ENCODE peak calls at places on chromosomes 7 and 10, in five cellular contexts. X is SJSA1; F is GM23248; N is CD4-positive, alpha-beta memory T cell; D is left ventricle myocardium inferior. C is an unnamed sample.

GRCh38 chr7:51251292-51251691 is 65.3 kb downstream of the COBL start:
- DNase-seq in X (no peak), F (no peak), N (no peak), D (no peak), C (no peak)

GRCh38 chr10:122565766-122566206 is 5.2 kb downstream of the DMBT1 start:
- DNase-seq in X (no peak), F (peak; percentile 84), N (peak; percentile 60), D (peak; percentile 77), C (peak; percentile 92)

GRCh38 chr7:74289660-74290589 is 718 bp downstream of the CLIP2 start:
- DNase-seq in X (peak; percentile 59), F (peak; percentile 84), N (peak; percentile 61), D (peak; percentile 33), C (peak; percentile 80)

GRCh38 chr10:76040107-76040829 is 608.8 kb downstream of the LRMDA start:
- DNase-seq in X (no peak), F (no peak), N (no peak), D (no peak), C (no peak)

GRCh38 chr10:32159264-32159663 is 103.0 kb upstream of the KIF5B start:
- DNase-seq in X (no peak), F (no peak), N (no peak), D (no peak), C (no peak)

GRCh38 chr10:99292159-99292558 is 37.0 kb upstream of the CNNM1 start:
- DNase-seq in X (peak; percentile 51), F (peak; percentile 91), N (no peak), D (no peak), C (no peak)

GRCh38 chr10:132904814-132905649 is 37.3 kb downstream of the CFAP46 start:
- DNase-seq in X (no peak), F (no peak), N (no peak), D (no peak), C (no peak)

GRCh38 chr7:122299624-122299934 is 5.0 kb downstream of the FEZF1 start:
- DNase-seq in X (no peak), F (no peak), N (no peak), D (no peak), C (no peak)

GRCh38 chr7:75994388-75995051 is at the start of gene TMEM120A:
- DNase-seq in X (peak; percentile 97), F (peak; percentile 98), N (peak; percentile 91), D (peak; percentile 98), C (peak; percentile 98)

GRCh38 chr7:149449897-149450296 is 11.0 kb downstream of the ZNF777 start:
- DNase-seq in X (no peak), F (no peak), N (no peak), D (no peak), C (no peak)

GRCh38 chr7:155858521-155859061 is 46.3 kb upstream of the SHH start:
- DNase-seq in X (peak; percentile 11), F (peak; percentile 33), N (no peak), D (no peak), C (no peak)

GRCh38 chr7:151591866-151592265 is 72.2 kb upstream of the RHEB start:
- DNase-seq in X (no peak), F (no peak), N (no peak), D (no peak), C (no peak)

GRCh38 chr7:100720645-100721504 is 607 bp downstream of the EPO start:
- DNase-seq in X (no peak), F (peak; percentile 16), N (no peak), D (no peak), C (no peak)

GRCh38 chr7:47394751-47395252 is 187.1 kb downstream of the TNS3 start:
- DNase-seq in X (no peak), F (no peak), N (no peak), D (no peak), C (no peak)

GRCh38 chr7:35257251-35258124 is 3.6 kb upstream of the TBX20 start:
- DNase-seq in X (no peak), F (no peak), N (no peak), D (peak; percentile 60), C (no peak)

GRCh38 chr7:146514304-146514703 is 397.7 kb downstream of the CNTNAP2 start:
- DNase-seq in X (no peak), F (no peak), N (no peak), D (no peak), C (no peak)

GRCh38 chr7:146510088-146510680 is 393.6 kb downstream of the CNTNAP2 start:
- DNase-seq in X (no peak), F (no peak), N (no peak), D (no peak), C (no peak)
- H3K9me3 ChIP-seq in X (no peaks in the 10 kb centered on the region), F (no peaks in the 10 kb centered on the region), N (peaks cover 12% of the 10 kb centered on the region), D (peaks cover 75% of the 10 kb centered on the region), C (peaks cover 73% of the 10 kb centered on the region)

DNA sequence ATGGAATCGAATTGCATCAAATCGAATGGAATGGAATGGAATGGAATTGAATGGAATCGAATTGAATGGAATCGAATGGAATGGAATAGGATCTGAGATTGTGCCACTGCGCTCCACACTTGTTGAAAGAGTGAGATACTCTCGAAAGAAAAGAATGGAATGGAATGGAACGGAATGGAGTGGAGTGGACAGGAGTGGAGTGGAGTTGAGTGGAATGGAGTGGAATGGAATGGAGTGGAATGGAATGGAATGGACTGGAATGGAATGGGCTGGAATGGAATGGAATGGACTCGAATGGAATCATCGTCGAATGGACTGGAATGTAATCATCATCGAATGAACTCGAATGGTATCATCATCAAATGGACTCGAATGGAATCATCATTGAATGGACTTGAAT is 38.0 kb downstream of the ZNF716 start:
- DNase-seq in X (no peak), F (no peak), N (no peak), D (no peak), C (no peak)
- H3K9me3 ChIP-seq in X (no peaks in the 10 kb centered on the region), F (peaks cover 8% of the 10 kb centered on the region), N (peaks cover 34% of the 10 kb centered on the region), D (peaks cover 98% of the 10 kb centered on the region), C (peaks cover 91% of the 10 kb centered on the region)

DNA sequence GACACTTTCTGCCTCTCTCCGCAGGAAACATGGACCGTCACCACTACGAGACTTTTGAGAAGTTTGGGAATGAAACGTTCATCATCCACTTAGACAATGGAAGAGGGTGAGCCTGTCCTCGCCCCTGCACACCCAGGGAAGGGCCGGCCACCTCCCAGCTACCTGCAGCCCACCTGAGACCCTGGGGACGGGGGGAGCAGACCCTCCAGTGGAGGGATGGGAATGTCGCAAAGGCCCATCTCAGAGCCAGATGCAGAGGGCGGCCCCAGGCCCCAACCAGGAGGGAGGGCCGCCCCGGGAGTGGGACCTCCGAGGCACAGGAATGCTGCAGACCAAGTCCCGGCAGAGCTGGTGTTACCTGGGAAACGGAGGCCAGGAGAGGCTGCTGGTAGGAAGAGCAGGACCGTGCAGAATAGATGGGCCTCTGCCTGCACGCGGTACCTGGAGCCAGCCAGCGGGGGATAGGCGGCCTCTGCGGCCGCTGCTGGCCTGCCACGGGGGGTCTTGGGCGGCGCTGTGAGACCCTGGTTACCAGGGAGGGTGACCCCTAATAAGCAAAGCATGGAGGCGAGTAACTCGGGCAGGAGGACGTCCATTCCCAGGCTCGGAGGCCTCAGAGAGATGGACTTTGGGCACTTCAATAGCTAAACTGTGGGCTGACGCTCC is 32.9 kb upstream of the FOXL3 start:
- DNase-seq in X (no peak), F (no peak), N (no peak), D (peak; percentile 4), C (peak; percentile 24)
- H3K9me3 ChIP-seq in X (peaks cover 35% of the 10 kb centered on the region), F (no peaks in the 10 kb centered on the region), N (no peaks in the 10 kb centered on the region), D (no peaks in the 10 kb centered on the region), C (peaks cover under 1% of the 10 kb centered on the region)

DNA sequence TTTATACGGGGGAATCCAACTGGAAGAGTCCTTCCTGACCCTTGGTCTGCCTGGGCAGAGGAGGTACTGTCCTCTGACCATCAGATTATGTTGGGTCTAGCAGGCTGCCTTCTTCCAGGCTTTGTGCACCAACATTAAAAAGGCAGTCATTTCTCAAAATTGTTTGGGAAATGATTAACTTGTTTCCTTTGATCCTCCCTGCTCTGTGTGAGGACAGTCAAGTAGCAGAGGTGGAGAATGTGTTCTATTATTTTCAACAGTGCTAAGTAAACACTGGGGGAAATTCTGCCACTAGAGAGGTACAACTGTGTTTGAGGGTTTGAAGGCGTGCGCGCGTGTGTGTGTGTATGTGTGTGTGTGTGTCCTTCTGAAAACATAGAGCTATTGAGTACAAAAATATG is 20.6 kb downstream of the ACSL5 start:
- DNase-seq in X (no peak), F (no peak), N (no peak), D (no peak), C (peak; percentile 77)
- H3K9me3 ChIP-seq in X (no peaks in the 10 kb centered on the region), F (no peaks in the 10 kb centered on the region), N (no peaks in the 10 kb centered on the region), D (no peaks in the 10 kb centered on the region), C (no peaks in the 10 kb centered on the region)

GRCh38 chr7:66859794-66860645 is 61.0 kb upstream of the TMEM248 start:
- DNase-seq in X (no peak), F (peak; percentile 22), N (no peak), D (no peak), C (no peak)

GRCh38 chr7:66860767-66861166 is 60.3 kb upstream of the TMEM248 start:
- DNase-seq in X (no peak), F (no peak), N (no peak), D (no peak), C (no peak)

GRCh38 chr7:66859339-66859738 is 61.7 kb upstream of the TMEM248 start:
- DNase-seq in X (no peak), F (no peak), N (no peak), D (no peak), C (no peak)
- H3K9me3 ChIP-seq in X (no peaks in the 10 kb centered on the region), F (no peaks in the 10 kb centered on the region), N (no peaks in the 10 kb centered on the region), D (no peaks in the 10 kb centered on the region), C (no peaks in the 10 kb centered on the region)

GRCh38 chr10:1244493-1244892 is 188.3 kb downstream of the WDR37 start:
- DNase-seq in X (peak; percentile 28), F (no peak), N (no peak), D (no peak), C (no peak)

GRCh38 chr10:1241973-1242935 is 186.1 kb downstream of the WDR37 start:
- DNase-seq in X (no peak), F (no peak), N (no peak), D (no peak), C (no peak)

GRCh38 chr10:1241322-1241890 is 185.2 kb downstream of the WDR37 start:
- DNase-seq in X (no peak), F (no peak), N (no peak), D (no peak), C (no peak)

GRCh38 chr10:1243486-1244182 is 187.4 kb downstream of the WDR37 start:
- DNase-seq in X (no peak), F (no peak), N (no peak), D (no peak), C (no peak)

GRCh38 chr10:1242975-1243374 is 186.8 kb downstream of the WDR37 start:
- DNase-seq in X (no peak), F (no peak), N (no peak), D (no peak), C (no peak)
- H3K9me3 ChIP-seq in X (no peaks in the 10 kb centered on the region), F (no peaks in the 10 kb centered on the region), N (no peaks in the 10 kb centered on the region), D (no peaks in the 10 kb centered on the region), C (no peaks in the 10 kb centered on the region)

C was measured in mucosa of descending colon.